ENCODE peak calls at places on chromosomes 2 and 18, in four cellular contexts. F is HFFc6, T is pancreas, S is epithelial cell of esophagus. Y is an unnamed sample.

GRCh38 chr18:69250305-69251151 is 150.2 kb upstream of the DOK6 start:
- DNase-seq in F (no peak), T (no peak), S (peak; percentile 58), Y (no peak)

GRCh38 chr18:34122724-34123334 is 101.9 kb downstream of the NOL4 start:
- DNase-seq in F (peak; percentile 52), T (no peak), S (peak; percentile 68), Y (peak; percentile 24)

GRCh38 chr2:15133461-15133860 is 427.7 kb downstream of the NBAS start:
- DNase-seq in F (no peak), T (no peak), S (no peak), Y (no peak)

GRCh38 chr2:120182019-120182560 is 41.1 kb downstream of the TMEM185B start:
- DNase-seq in F (no peak), T (no peak), S (no peak), Y (no peak)

GRCh38 chr2:2873450-2873811 is 504.2 kb downstream of the EIPR1 start:
- DNase-seq in F (no peak), T (no peak), S (no peak), Y (no peak)

GRCh38 chr2:176156959-176157498 is at the start of gene HOXD3:
- DNase-seq in F (no peak), T (no peak), S (no peak), Y (no peak)

GRCh38 chr2:636649-637405 is 40.4 kb downstream of the TMEM18 start:
- DNase-seq in F (peak; percentile 36), T (peak; percentile 76), S (peak; percentile 52), Y (peak; percentile 88)

GRCh38 chr2:85998071-85998991 is 107.4 kb downstream of the POLR1A start:
- DNase-seq in F (peak; percentile 36), T (no peak), S (no peak), Y (peak; percentile 77)

GRCh38 chr2:168210898-168211570 is 36.4 kb downstream of the STK39 start:
- DNase-seq in F (peak; percentile 91), T (no peak), S (peak; percentile 95), Y (peak; percentile 59)

Y was measured in AG08396.